ENCODE peak calls at places on chromosomes 5 and 9, in five cellular contexts. H is hepatocyte, D is dorsolateral prefrontal cortex, M is psoas muscle, V is upper lobe of left lung. P is an unnamed sample.

GRCh38 chr9:27471789-27472585 is 52.1 kb upstream of the IFNK start:
- DNase-seq in M (peak), H (no peak), D (peak), V (no peak), P (no peak)

GRCh38 chr9:100595391-100596199 is 17.7 kb downstream of the CAVIN4 start:
- DNase-seq in H (peak), M (no peak), D (peak), V (no peak), P (no peak)

GRCh38 chr5:30926181-30926580 is 267.3 kb upstream of the CDH6 start:
- DNase-seq in V (no peak), H (no peak), M (no peak), D (no peak), P (no peak)

GRCh38 chr5:142426129-142426641 is 101.4 kb upstream of the SPRY4 start:
- DNase-seq in V (no peak), M (peak), D (peak), H (no peak), P (no peak)

GRCh38 chr5:33272288-33272687 is 168.5 kb upstream of the TARS1 start:
- DNase-seq in H (no peak), D (no peak), M (no peak), V (no peak), P (no peak)

GRCh38 chr5:170337055-170337454 is 39.5 kb upstream of the LCP2 start:
- DNase-seq in H (no peak), D (no peak), M (no peak), V (no peak), P (no peak)

GRCh38 chr9:113998114-113998513 is 80.0 kb downstream of the AMBP start:
- DNase-seq in V (peak), H (no peak), M (no peak), D (no peak), P (no peak)

GRCh38 chr9:137195525-137196220 is 4.9 kb downstream of the TPRN start:
- DNase-seq in M (no peak), H (peak), V (no peak), D (no peak), P (no peak)

GRCh38 chr9:21872696-21873095 is 70.3 kb downstream of the MTAP start:
- DNase-seq in V (no peak), M (no peak), H (no peak), D (no peak), P (no peak)

GRCh38 chr9:111039203-111039907 is 1.1 kb upstream of the LPAR1 start:
- DNase-seq in V (no peak), H (peak), D (no peak), M (no peak), P (peak)

GRCh38 chr9:92770005-92770995 is 5.7 kb upstream of the BICD2 start:
- DNase-seq in M (no peak), H (peak), V (peak), D (no peak), P (no peak)

GRCh38 chr9:88429595-88430430 is 41.6 kb downstream of the SPIN1 start:
- DNase-seq in M (no peak), V (no peak), D (no peak), H (no peak), P (no peak)

GRCh38 chr9:97514531-97514930 is 13.1 kb downstream of the TMOD1 start:
- DNase-seq in V (no peak), H (no peak), D (no peak), M (peak), P (no peak)

GRCh38 chr9:129748249-129748648 is 4.6 kb downstream of the PTGES start:
- DNase-seq in M (no peak), D (no peak), V (no peak), H (no peak), P (no peak)

GRCh38 chr5:175809531-175810121 is 61.8 kb upstream of the CPLX2 start:
- DNase-seq in H (peak), D (no peak), M (no peak), V (no peak), P (peak)

GRCh38 chr5:152811985-152812384 is 406.9 kb upstream of the NMUR2 start:
- DNase-seq in M (no peak), V (no peak), H (peak), D (no peak), P (no peak)

GRCh38 chr5:169243651-169244422 is 57.1 kb downstream of the SLIT3 start:
- DNase-seq in V (no peak), H (no peak), D (no peak), M (no peak), P (no peak)

GRCh38 chr9:98367371-98367900 is 112.0 kb upstream of the TBC1D2 start:
- DNase-seq in D (no peak), V (no peak), M (no peak), H (no peak), P (no peak)

GRCh38 chr5:147223951-147224791 is 10.7 kb upstream of the STK32A start:
- DNase-seq in M (no peak), H (peak), V (no peak), D (peak), P (no peak)

GRCh38 chr9:91192785-91193657 is 168.7 kb downstream of the AUH start:
- DNase-seq in H (peak), D (peak), V (peak), M (peak), P (no peak)

GRCh38 chr5:109099081-109099480 is 310.7 kb downstream of the PJA2 start:
- DNase-seq in M (no peak), H (no peak), V (no peak), D (no peak), P (no peak)

GRCh38 chr5:59241119-59241518 is 652.4 kb downstream of the PDE4D start:
- DNase-seq in V (no peak), H (no peak), D (no peak), M (no peak), P (no peak)

GRCh38 chr5:55459572-55459971 is 75.2 kb downstream of the PLPP1 start:
- DNase-seq in V (no peak), M (no peak), D (no peak), H (no peak), P (no peak)

GRCh38 chr5:17217421-17218352 is at the start of gene BASP1:
- DNase-seq in D (peak), H (peak), M (peak), V (peak), P (peak)

GRCh38 chr5:39055027-39055759 is 19.0 kb downstream of the RICTOR start:
- DNase-seq in D (no peak), V (no peak), H (no peak), M (no peak), P (no peak)

GRCh38 chr9:112203536-112203935 is 28.4 kb upstream of the SUSD1 start:
- DNase-seq in D (no peak), H (no peak), M (no peak), V (no peak), P (no peak)

GRCh38 chr5:73447234-73448071 is 1.1 kb downstream of the FOXD1 start:
- DNase-seq in D (peak), M (peak), V (no peak), H (peak), P (peak)

GRCh38 chr9:82490019-82490499 is 501.5 kb downstream of the SPATA31D1 start:
- DNase-seq in H (no peak), V (no peak), D (no peak), M (no peak), P (peak)

GRCh38 chr5:40678021-40678939 is 1.4 kb upstream of the PTGER4 start:
- DNase-seq in D (no peak), M (no peak), H (no peak), V (no peak), P (no peak)

GRCh38 chr5:15687401-15687800 is 187.4 kb downstream of the FBXL7 start:
- DNase-seq in D (no peak), M (no peak), V (no peak), H (no peak), P (no peak)

GRCh38 chr5:152532714-152533113 is 127.6 kb upstream of the NMUR2 start:
- DNase-seq in D (no peak), M (no peak), V (no peak), H (peak), P (no peak)

GRCh38 chr5:122907238-122907637 is 61.8 kb downstream of the SNX24 start:
- DNase-seq in M (no peak), V (no peak), H (peak), D (no peak), P (no peak)

DNA sequence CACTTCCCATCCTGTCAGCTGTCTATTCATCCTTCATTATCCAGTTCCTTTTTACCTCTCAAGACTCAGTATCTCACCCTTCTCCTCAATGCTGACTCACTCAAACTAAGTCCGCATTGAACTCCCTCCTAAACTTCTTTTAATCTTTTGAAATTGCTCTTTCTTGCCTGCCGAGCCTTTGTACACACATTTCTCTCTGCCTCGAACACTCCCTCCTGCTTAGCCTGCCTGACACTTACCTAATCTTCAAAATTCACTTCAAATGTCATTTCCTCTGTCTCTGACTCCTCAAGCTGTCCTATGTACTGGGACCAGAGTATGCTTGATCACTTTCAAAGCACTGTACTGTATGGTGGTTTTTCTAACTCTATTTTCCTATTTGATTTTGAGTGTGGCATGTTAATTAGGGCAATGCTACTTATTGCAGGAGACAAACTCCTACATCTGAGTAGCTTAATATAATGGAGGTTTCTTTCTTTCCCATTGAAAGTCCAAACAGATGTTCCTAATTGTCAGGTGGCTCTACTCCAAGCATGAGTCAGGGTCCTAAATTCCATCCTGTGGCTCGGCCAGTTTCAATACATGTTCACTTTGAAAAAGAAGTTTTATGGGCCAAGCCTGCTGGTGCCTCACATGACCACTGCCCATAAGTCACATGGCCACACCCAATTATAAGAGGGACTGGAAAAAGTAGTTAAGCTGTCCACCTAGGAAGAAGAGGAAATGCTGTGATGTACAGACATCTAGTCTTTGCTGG is 170.6 kb downstream of the ARRDC3 start:
- DNase-seq in V (no peak), M (no peak), H (peak), D (no peak), P (no peak)
- H3K27ac ChIP-seq in V (peak), M (peak), H (peak), D (no peak), P (peak)

GRCh38 chr5:177389368-177390169 is 5.3 kb downstream of the SLC34A1 start:
- DNase-seq in H (peak), V (peak), M (no peak), D (no peak), P (peak)
- H3K27ac ChIP-seq in H (peak), V (peak), M (no peak), D (no peak), P (peak)

DNA sequence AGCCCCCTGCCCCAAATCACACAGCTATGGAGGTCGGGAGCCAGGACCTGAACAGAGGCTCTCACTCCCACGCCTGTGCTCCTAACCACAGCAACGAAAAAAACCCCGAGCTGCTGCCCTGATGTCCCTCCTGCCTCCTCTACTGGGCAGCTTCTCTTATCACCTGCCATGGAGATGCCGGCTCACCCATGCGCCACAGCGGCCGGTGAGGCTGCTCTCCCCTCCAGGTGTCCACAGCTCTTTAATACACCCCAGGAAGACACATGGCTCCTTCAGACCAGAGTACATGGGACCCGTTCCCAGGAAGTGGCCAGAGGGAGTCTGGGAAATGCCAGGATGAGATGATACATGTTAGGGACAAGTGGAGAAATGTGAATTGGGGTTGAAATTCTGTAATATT is 110.9 kb downstream of the COL23A1 start:
- DNase-seq in D (no peak), V (no peak), M (no peak), H (no peak), P (no peak)
- H3K27ac ChIP-seq in D (no peak), V (no peak), M (no peak), H (no peak), P (no peak)

DNA sequence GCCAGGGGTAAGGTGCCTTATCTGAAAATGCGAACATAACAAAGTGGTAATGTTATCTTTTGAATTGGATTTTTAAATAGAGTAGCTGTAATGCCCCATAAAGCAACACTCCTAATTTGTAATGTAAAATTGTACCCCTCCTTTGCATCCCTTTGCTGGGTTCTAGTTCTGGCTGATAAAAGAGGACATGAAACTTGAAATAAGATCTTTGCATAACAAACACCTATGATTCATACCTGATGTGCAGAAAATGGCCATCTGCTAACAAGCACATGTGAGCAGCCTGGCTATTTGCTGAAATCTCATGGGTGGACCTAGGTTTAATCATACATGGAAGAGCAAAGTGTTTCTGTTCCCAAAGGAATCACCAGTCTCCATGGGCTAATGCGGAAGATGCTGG is 585.0 kb downstream of the TLE4 start:
- DNase-seq in H (no peak), D (no peak), M (no peak), V (no peak), P (no peak)
- H3K27ac ChIP-seq in H (no peak), D (no peak), M (no peak), V (no peak), P (no peak)

GRCh38 chr9:126376311-126376902 is 49.8 kb downstream of the MVB12B start:
- DNase-seq in M (no peak), V (peak), H (peak), D (no peak), P (no peak)
- H3K27ac ChIP-seq in M (peak), V (peak), H (peak), D (peak), P (peak)

GRCh38 chr5:149475777-149476176 is 75.5 kb downstream of the CSNK1A1 start:
- DNase-seq in M (no peak), D (no peak), H (no peak), V (no peak), P (no peak)

GRCh38 chr5:149472399-149472798 is 78.8 kb downstream of the CSNK1A1 start:
- DNase-seq in M (no peak), H (no peak), V (no peak), D (no peak), P (no peak)

GRCh38 chr5:149473441-149473840 is 77.8 kb downstream of the CSNK1A1 start:
- DNase-seq in M (no peak), V (no peak), D (no peak), H (no peak), P (no peak)

GRCh38 chr5:149471406-149472183 is 79.6 kb downstream of the CSNK1A1 start:
- DNase-seq in V (no peak), D (no peak), M (no peak), H (peak), P (no peak)

DNA sequence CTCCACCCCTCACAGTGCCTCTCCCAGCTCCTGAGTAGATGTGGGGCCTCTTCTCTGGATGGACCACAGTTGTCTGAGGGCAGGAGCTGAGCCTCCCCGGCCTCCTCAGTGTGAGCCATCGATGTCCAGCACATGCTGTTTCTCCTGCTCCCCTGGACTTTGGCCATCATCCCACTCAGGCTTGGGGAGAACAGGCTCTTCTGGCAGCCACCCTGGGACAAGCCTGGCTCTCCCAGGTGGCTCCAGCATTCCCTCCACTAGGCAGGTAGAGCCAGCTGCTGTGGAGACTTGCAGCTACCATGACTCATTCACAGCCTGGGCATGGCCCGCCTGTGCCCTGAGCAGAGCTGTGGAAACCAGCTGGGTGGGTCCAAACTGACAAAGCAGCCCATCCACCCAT is 77.0 kb downstream of the CSNK1A1 start:
- DNase-seq in D (no peak), H (peak), M (no peak), V (no peak), P (no peak)
- H3K27ac ChIP-seq in D (no peak), H (no peak), M (no peak), V (no peak), P (peak)

P was measured in RWPE2.